ENCODE peak calls at places on chromosomes 3 and 15, in four cellular contexts. D is LNCaP clone FGC; B is stimulated activated CD8-positive, alpha-beta memory T cell treated with anti-CD3 and anti-CD28 coated beads, Interleukin-7, amount 100 ng/mL, for 24 hours; Z is WTC11. W is an unnamed sample.

GRCh38 chr3:150370129-150370602 is 37.9 kb upstream of the TSC22D2 start:
- DNase-seq in D (no peak), B (no peak), Z (peak; percentile 27), W (no peak)

GRCh38 chr15:72176743-72177142 is 20.8 kb downstream of the GRAMD2A start:
- DNase-seq in D (no peak), B (no peak), Z (no peak), W (no peak)

GRCh38 chr3:169295126-169295525 is 368.4 kb downstream of the MECOM start:
- DNase-seq in D (no peak), B (no peak), Z (no peak), W (peak; percentile 58)

GRCh38 chr15:80526556-80527340 is 122.6 kb downstream of the ARNT2 start:
- DNase-seq in D (no peak), B (no peak), Z (no peak), W (no peak)

GRCh38 chr15:76150508-76150907 is 90.7 kb downstream of the TMEM266 start:
- DNase-seq in D (no peak), B (no peak), Z (no peak), W (peak; percentile 50)

GRCh38 chr3:119883461-119884160 is 101.7 kb downstream of the NR1I2 start:
- DNase-seq in D (no peak), B (no peak), Z (no peak), W (no peak)

GRCh38 chr15:37289109-37289765 is 188.9 kb upstream of the MEIS2 start:
- DNase-seq in D (no peak), B (no peak), Z (peak; percentile 29), W (peak; percentile 59)

GRCh38 chr3:44861412-44862220 is at the start of gene TMEM42:
- DNase-seq in D (peak; percentile 55), B (peak; percentile 75), Z (peak; percentile 92), W (peak; percentile 97)

GRCh38 chr15:63136742-63137141 is 15.1 kb downstream of the LACTB start:
- DNase-seq in D (no peak), B (no peak), Z (no peak), W (no peak)

GRCh38 chr3:174242311-174243041 is 616.7 kb upstream of the NAALADL2 start:
- DNase-seq in D (no peak), B (no peak), Z (no peak), W (no peak)

GRCh38 chr3:78277220-78277619 is 1237.3 kb downstream of the ROBO2 start:
- DNase-seq in D (no peak), B (no peak), Z (no peak), W (no peak)

GRCh38 chr3:161630791-161631190 is 134.2 kb downstream of the OTOL1 start:
- DNase-seq in D (no peak), B (no peak), Z (peak; percentile 11), W (no peak)

GRCh38 chr3:112605285-112605684 is 35.7 kb downstream of the CCDC80 start:
- DNase-seq in D (no peak), B (no peak), Z (no peak), W (no peak)

GRCh38 chr15:51038258-51039042 is 56.3 kb downstream of the TNFAIP8L3 start:
- DNase-seq in D (no peak), B (no peak), Z (no peak), W (no peak)

GRCh38 chr3:72274511-72275295 is 489.8 kb upstream of the PROK2 start:
- DNase-seq in D (peak; percentile 69), B (no peak), Z (no peak), W (peak; percentile 52)

GRCh38 chr3:159260049-159260662 is 458.3 kb downstream of the MFSD1 start:
- DNase-seq in D (no peak), B (no peak), Z (peak; percentile 31), W (peak; percentile 81)

GRCh38 chr15:34055868-34056595 is 17.0 kb upstream of the AVEN start:
- DNase-seq in D (no peak), B (no peak), Z (no peak), W (no peak)

GRCh38 chr3:8760091-8760490 is 9.3 kb downstream of the OXTR start:
- DNase-seq in D (no peak), B (no peak), Z (no peak), W (no peak)

GRCh38 chr3:13801361-13802214 is 78.3 kb downstream of the WNT7A start:
- DNase-seq in D (no peak), B (no peak), Z (no peak), W (no peak)

GRCh38 chr15:63243776-63244175 is 33.6 kb upstream of the APH1B start:
- DNase-seq in D (no peak), B (no peak), Z (no peak), W (no peak)

GRCh38 chr15:71674354-71674753 is 136.0 kb upstream of the NR2E3 start:
- DNase-seq in D (no peak), B (no peak), Z (no peak), W (no peak)

GRCh38 chr15:42053914-42054313 is 33.1 kb upstream of the PLA2G4E start:
- DNase-seq in D (no peak), B (no peak), Z (no peak), W (no peak)

GRCh38 chr3:197305854-197306253 is 7.4 kb upstream of the DLG1 start:
- DNase-seq in D (no peak), B (no peak), Z (no peak), W (peak; percentile 50)

GRCh38 chr3:79953591-79954105 is 185.8 kb upstream of the ROBO1 start:
- DNase-seq in D (no peak), B (no peak), Z (no peak), W (no peak)

GRCh38 chr3:191500892-191501291 is 39.9 kb downstream of the PYDC2 start:
- DNase-seq in D (no peak), B (no peak), Z (no peak), W (no peak)

GRCh38 chr3:50542177-50543034 is 25.1 kb downstream of the C3orf18 start:
- DNase-seq in D (no peak), B (peak; percentile 37), Z (peak; percentile 87), W (peak; percentile 80)

GRCh38 chr3:107644631-107645030 is 121.9 kb downstream of the BBX start:
- DNase-seq in D (no peak), B (no peak), Z (no peak), W (no peak)

GRCh38 chr3:35929158-35929557 is 289.8 kb downstream of the ARPP21 start:
- DNase-seq in D (no peak), B (no peak), Z (no peak), W (no peak)

GRCh38 chr3:176403531-176403930 is 793.8 kb downstream of the TBL1XR1 start:
- DNase-seq in D (no peak), B (no peak), Z (no peak), W (no peak)

W was measured in Karpas-422.